ENCODE peak calls at places on chromosomes 16 and 17, in six cellular contexts. T is MM.1S, J is Karpas-422, M is neuronal stem cell, A is trophoblast cell, I is PC-3. H is an unnamed sample.

GRCh38 chr17:48578616-48579560 is 738 bp upstream of the HOXB4 start:
- DNase-seq in M (no peak), I (no peak), T (no peak), A (no peak), J (no peak), H (peak)

GRCh38 chr17:2068589-2069051 is 13.7 kb downstream of the HIC1 start:
- DNase-seq in A (no peak), J (no peak), T (no peak), I (peak), M (no peak), H (peak)

GRCh38 chr16:23491490-23492391 is 18.6 kb downstream of the GGA2 start:
- DNase-seq in J (no peak), T (no peak), M (no peak), I (peak), A (peak), H (peak)

GRCh38 chr17:45284176-45285140 is 22.6 kb upstream of the SPATA32 start:
- DNase-seq in J (peak), M (no peak), A (no peak), T (peak), I (peak), H (no peak)

GRCh38 chr16:25109643-25110042 is 1.9 kb upstream of the LCMT1 start:
- DNase-seq in A (peak), J (no peak), I (peak), M (no peak), T (no peak), H (peak)

GRCh38 chr17:3961564-3962047 is 2.6 kb downstream of the ATP2A3 start:
- DNase-seq in I (no peak), T (peak), M (no peak), J (peak), A (no peak), H (no peak)

GRCh38 chr17:66964930-66965800 is 658 bp downstream of the CACNG4 start:
- DNase-seq in T (no peak), J (no peak), A (no peak), I (peak), M (no peak), H (no peak)

GRCh38 chr16:82892327-82892726 is 265.6 kb downstream of the CDH13 start:
- DNase-seq in M (no peak), T (no peak), A (no peak), I (no peak), J (no peak), H (no peak)

GRCh38 chr17:28552201-28552999 is at the start of gene UNC119:
- DNase-seq in J (peak), I (peak), M (peak), A (peak), T (peak), H (peak)

GRCh38 chr16:89466920-89467319 is 23.4 kb downstream of the ANKRD11 start:
- DNase-seq in T (no peak), I (no peak), A (no peak), J (no peak), M (no peak), H (no peak)

GRCh38 chr17:49180303-49180702 is 30.1 kb downstream of the GNGT2 start:
- DNase-seq in M (peak), J (peak), T (peak), A (peak), I (peak), H (peak)

GRCh38 chr17:80219777-80220708 is at the start of the genes SGSH and SLC26A11:
- DNase-seq in A (peak), M (peak), I (peak), T (peak), J (peak), H (peak)

GRCh38 chr17:80221401-80221800 is 1.2 kb downstream of the SLC26A11 start:
- DNase-seq in J (no peak), T (no peak), I (no peak), A (no peak), M (no peak), H (no peak)

GRCh38 chr17:80219013-80219776 is 938 bp downstream of the SGSH start:
- DNase-seq in I (peak), J (peak), T (peak), M (no peak), A (peak), H (peak)

GRCh38 chr17:80222376-80223141 is 2.3 kb downstream of the SLC26A11 start:
- DNase-seq in M (no peak), J (no peak), I (no peak), A (no peak), T (no peak), H (no peak)

GRCh38 chr17:80220709-80221215 is 535 bp downstream of the SLC26A11 start:
- DNase-seq in J (no peak), A (no peak), M (no peak), I (no peak), T (no peak), H (peak)
- H3K4me2 ChIP-seq in J (peak), A (peak), M (peak), I (peak), T (peak), H (peak)

DNA sequence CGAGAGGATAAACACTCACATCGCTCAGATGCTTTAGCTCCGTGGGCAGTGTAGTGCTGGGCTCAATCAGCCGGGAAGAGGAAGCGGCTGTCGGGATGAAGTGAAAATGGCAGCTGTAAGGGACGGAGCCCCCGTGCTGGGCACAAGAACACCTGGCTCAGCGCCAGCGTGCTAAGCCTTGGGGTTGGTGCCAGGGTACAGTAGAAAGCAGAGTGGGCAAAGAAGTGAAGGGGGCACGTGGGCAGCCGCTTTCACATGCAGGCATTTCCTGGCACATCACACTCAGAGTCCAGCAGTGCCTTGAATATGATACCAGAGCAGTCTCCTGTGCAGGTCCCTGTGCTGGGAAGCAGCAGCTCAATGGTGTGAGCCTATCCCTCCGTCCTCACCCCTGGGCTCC is 51.1 kb upstream of the FOXF1 start:
- DNase-seq in J (no peak), A (no peak), I (no peak), T (no peak), M (no peak), H (no peak)
- H3K4me2 ChIP-seq in J (no peak), A (no peak), I (no peak), T (no peak), M (no peak), H (no peak)

DNA sequence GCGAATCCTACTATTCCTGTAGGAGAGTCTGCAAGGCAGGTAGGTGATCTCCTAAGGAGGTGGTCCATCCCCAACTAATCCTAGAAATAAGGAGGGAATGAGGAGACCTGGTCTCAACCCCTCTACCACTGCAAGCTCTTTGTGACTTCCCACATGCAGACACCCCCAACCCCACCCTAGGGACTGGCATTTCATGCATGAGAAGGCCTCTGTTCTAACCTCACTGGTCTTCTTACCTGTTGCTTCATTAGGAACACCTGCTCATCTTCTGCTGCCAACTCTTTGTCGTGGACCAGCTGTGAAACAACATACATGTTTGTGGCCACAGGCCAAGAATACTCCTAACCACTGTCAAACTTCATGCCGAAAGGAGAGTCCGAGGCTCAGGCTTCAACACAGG is 22.6 kb downstream of the DYNC1LI2 start:
- DNase-seq in J (no peak), A (no peak), M (no peak), T (no peak), I (no peak), H (no peak)
- H3K4me2 ChIP-seq in J (no peak), A (no peak), M (no peak), T (no peak), I (no peak), H (no peak)

DNA sequence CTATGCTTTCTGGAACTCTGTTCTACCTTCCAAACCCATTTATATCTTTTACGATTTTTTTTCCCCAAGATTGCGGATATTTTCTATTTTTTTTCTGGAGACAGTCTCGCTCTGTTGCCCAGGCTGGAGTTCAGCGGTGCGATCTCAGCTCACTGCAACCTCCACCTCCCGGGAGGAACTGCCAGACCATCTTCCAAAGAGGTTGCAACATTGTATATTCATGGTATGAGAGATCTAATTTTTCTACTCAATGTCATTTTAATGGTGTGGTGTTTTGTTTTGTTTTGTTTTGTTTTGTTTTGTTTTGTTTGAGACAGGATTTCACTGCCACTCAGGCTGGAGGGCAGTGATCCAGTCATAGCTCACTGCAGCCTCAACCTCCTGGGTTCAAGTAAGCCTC is 8.5 kb upstream of the BMERB1 start:
- DNase-seq in A (no peak), J (no peak), I (no peak), T (no peak), M (no peak), H (no peak)
- H3K4me2 ChIP-seq in A (no peak), J (no peak), I (no peak), T (no peak), M (no peak), H (no peak)

GRCh38 chr16:17369441-17369951 is 101.3 kb downstream of the XYLT1 start:
- DNase-seq in A (no peak), T (peak), M (no peak), J (peak), I (no peak), H (peak)
- H3K4me2 ChIP-seq in A (no peak), T (peak), M (no peak), J (peak), I (no peak), H (peak)

GRCh38 chr17:76139261-76139752 is 1.7 kb downstream of the FOXJ1 start:
- DNase-seq in T (no peak), A (no peak), I (no peak), J (no peak), M (no peak), H (no peak)
- H3K4me2 ChIP-seq in T (no peak), A (peak), I (no peak), J (no peak), M (peak), H (no peak)

GRCh38 chr17:72311004-72311403 is 190.2 kb downstream of the SOX9 start:
- DNase-seq in M (no peak), A (no peak), T (no peak), J (no peak), I (no peak), H (no peak)
- H3K4me2 ChIP-seq in M (no peak), A (no peak), T (no peak), J (no peak), I (no peak), H (no peak)

GRCh38 chr16:760498-761343 is at the start of gene MSLN:
- DNase-seq in I (peak), T (no peak), J (no peak), M (no peak), A (no peak), H (no peak)

GRCh38 chr16:761580-761979 is 1.0 kb downstream of the MSLN start:
- DNase-seq in M (no peak), J (no peak), I (no peak), A (no peak), T (no peak), H (no peak)

GRCh38 chr16:759110-759910 is 1.2 kb upstream of the MSLN start:
- DNase-seq in T (no peak), J (no peak), I (no peak), A (no peak), M (no peak), H (no peak)

GRCh38 chr16:762049-762513 is 1.5 kb downstream of the MSLN start:
- DNase-seq in I (no peak), M (no peak), A (no peak), T (no peak), J (no peak), H (no peak)

DNA sequence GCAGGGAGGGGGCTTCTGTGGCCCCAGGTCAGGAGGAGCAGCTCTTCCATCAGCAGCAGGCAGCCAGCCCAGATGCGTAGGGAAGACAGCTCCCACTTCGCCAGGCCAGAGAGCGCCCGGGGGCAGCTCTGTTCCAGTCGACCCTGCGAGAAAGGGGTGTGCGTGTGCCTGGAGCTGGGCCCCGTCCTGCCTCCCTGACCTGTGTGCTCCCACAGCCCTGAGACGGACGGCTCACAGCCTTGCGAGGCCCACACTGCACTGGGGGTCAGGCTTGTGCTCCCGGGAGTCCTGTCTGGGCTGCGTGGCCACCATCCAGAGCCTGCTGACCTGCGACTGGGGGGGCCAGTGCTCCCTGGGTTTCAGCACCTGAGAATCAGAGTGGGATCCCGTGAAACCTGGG is 469 bp upstream of the MSLN start:
- DNase-seq in I (no peak), J (no peak), T (no peak), M (no peak), A (no peak), H (no peak)
- H3K4me2 ChIP-seq in I (no peak), J (no peak), T (no peak), M (no peak), A (no peak), H (no peak)

H was measured in endothelial cell of umbilical vein.